ENCODE peak calls at places on chromosome 12, in five cellular contexts. B, S, P, Y and D are unnamed samples.

GRCh38 chr12:113912761-113913295 is 53.3 kb downstream of the RBM19 start:
- DNase-seq in Y (peak; percentile 60), P (no peak), S (peak; percentile 77), B (peak; percentile 36), D (peak; percentile 57)

GRCh38 chr12:128052341-128052740 is 214.6 kb upstream of the TMEM132C start:
- DNase-seq in S (no peak), B (no peak), P (no peak), Y (no peak), D (no peak)

GRCh38 chr12:92034858-92035401 is 110.7 kb downstream of the BTG1 start:
- DNase-seq in Y (peak; percentile 59), B (peak; percentile 41), P (peak; percentile 79), S (peak; percentile 92), D (peak; percentile 46)

GRCh38 chr12:81083906-81084513 is 6.1 kb downstream of the ACSS3 start:
- DNase-seq in P (no peak), Y (no peak), S (no peak), B (no peak), D (peak; percentile 48)

GRCh38 chr12:120902846-120903381 is 1.2 kb downstream of the SPPL3 start:
- DNase-seq in S (no peak), B (no peak), P (no peak), Y (no peak), D (no peak)

GRCh38 chr12:126974779-126975178 is 1292.2 kb upstream of the TMEM132C start:
- DNase-seq in B (no peak), Y (no peak), S (no peak), P (no peak), D (peak; percentile 27)

GRCh38 chr12:49580572-49581535 is 12.9 kb upstream of the MCRS1 start:
- DNase-seq in Y (peak; percentile 78), P (peak; percentile 81), B (peak; percentile 52), S (peak; percentile 88), D (peak; percentile 68)

GRCh38 chr12:66776974-66777373 is 98.1 kb upstream of the GRIP1 start:
- DNase-seq in P (no peak), Y (no peak), S (peak; percentile 64), B (no peak), D (no peak)

GRCh38 chr12:78887008-78887407 is 22.4 kb downstream of the SYT1 start:
- DNase-seq in S (no peak), P (no peak), B (no peak), Y (no peak), D (no peak)

GRCh38 chr12:67921286-67921685 is 68.0 kb upstream of the IFNG-AS1 start:
- DNase-seq in P (no peak), S (no peak), Y (no peak), B (no peak), D (no peak)

GRCh38 chr12:26278666-26279065 is 83.3 kb downstream of the SSPN start:
- DNase-seq in B (no peak), Y (no peak), P (no peak), S (no peak), D (no peak)

GRCh38 chr12:26512213-26512612 is 316.8 kb downstream of the SSPN start:
- DNase-seq in P (no peak), S (no peak), Y (no peak), B (no peak), D (no peak)

DNA sequence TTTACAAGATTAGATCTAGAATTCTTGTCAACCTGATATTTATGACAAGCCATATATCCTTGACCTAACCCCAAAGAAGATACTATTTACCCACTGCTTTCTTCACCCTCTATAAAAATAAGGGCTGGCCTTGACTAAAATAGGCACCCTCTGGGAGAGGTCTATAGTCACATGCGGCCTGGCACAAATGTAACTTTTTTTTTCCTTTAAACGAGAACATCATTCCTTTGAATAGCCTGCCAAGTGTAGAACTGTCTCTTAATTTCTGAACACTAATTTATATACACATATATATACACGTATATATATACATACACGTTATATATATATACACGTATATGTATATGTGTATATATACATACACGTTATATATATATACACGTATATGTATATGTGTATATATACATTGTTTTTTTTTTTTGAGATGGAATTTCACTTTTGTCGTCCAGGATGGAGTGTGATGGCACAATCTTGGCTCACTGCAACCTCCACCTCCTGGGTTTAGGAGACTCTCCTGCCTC is 18.6 kb downstream of the PPTC7 start:
- DNase-seq in Y (no peak), S (no peak), P (no peak), B (no peak), D (no peak)
- H3K27ac ChIP-seq in Y (no peak overlapping the region), S (no peak overlapping the region), P (peak overlapping the region; percentile 69), B (peak overlapping the region; percentile 71), D (no peak overlapping the region)

GRCh38 chr12:124938606-124939427 is 24.4 kb upstream of the UBC start:
- DNase-seq in Y (peak; percentile 66), P (peak; percentile 86), B (peak; percentile 56), S (peak; percentile 90), D (peak; percentile 50)
- TF ChIP-seq POLR2A in Y (no peak), P (no peak), B (peak; percentile 16), S (no peak), D (no peak)

GRCh38 chr12:111451232-111451631 is 45.5 kb downstream of the SH2B3 start:
- DNase-seq in B (no peak), P (no peak), Y (no peak), S (no peak), D (no peak)
- H3K4me1 ChIP-seq in B (peaks cover 43% of the 10 kb centered on the region), P (peaks cover 17% of the 10 kb centered on the region), Y (peaks cover 10% of the 10 kb centered on the region), S (no peaks in the 10 kb centered on the region), D (peaks cover 3% of the 10 kb centered on the region)

DNA sequence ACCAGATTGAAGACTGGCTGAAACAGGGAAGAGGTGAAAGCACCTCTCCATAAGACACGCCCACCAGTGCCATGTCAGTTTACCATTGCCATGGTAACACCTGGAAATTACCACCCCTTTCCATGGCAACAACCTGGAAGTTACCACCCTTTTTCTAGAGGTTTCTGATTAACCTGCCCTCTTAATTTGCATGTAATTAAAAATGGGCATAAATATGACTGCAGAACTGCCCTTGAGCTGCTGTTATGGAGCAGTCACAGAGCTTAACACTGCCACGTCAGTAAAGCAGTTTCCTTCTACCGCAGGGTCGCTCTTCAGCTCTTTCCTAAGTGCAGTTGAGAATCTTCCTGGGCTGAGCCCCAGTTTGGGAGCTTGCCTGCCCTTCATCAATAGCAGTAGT is 55.2 kb downstream of the RASSF3 start:
- DNase-seq in P (no peak), S (peak; percentile 62), Y (no peak), B (no peak), D (no peak)
- H3K27ac ChIP-seq in P (peak overlapping the region; percentile 51), S (peak overlapping the region; percentile 33), Y (peak overlapping the region; percentile 86), B (no peak overlapping the region), D (no peak overlapping the region)

GRCh38 chr12:1644523-1645438 is 15.8 kb downstream of the WNT5B start:
- DNase-seq in Y (peak; percentile 80), S (peak; percentile 71), P (peak; percentile 92), B (peak; percentile 64), D (no peak)
- TF ChIP-seq POLR2A in Y (no peak), S (no peak), P (no peak), B (no peak), D (no peak)

GRCh38 chr12:71688961-71689570 is 3.2 kb downstream of the TMEM19 start:
- DNase-seq in P (no peak), S (no peak), Y (no peak), B (no peak), D (no peak)
- H3K4me1 ChIP-seq in P (peaks cover 34% of the 10 kb centered on the region), S (no peaks in the 10 kb centered on the region), Y (peaks cover 32% of the 10 kb centered on the region), B (peaks cover 43% of the 10 kb centered on the region), D (peaks cover 14% of the 10 kb centered on the region)

GRCh38 chr12:105220929-105221290 is 15.1 kb downstream of the APPL2 start:
- DNase-seq in Y (peak; percentile 55), S (peak; percentile 65), B (no peak), P (no peak), D (no peak)

GRCh38 chr12:105219261-105220018 is 16.5 kb downstream of the APPL2 start:
- DNase-seq in Y (no peak), B (no peak), P (no peak), S (no peak), D (no peak)

GRCh38 chr12:105221588-105222325 is 14.2 kb downstream of the APPL2 start:
- DNase-seq in P (no peak), B (no peak), Y (no peak), S (no peak), D (peak; percentile 43)

GRCh38 chr12:105218434-105218833 is 17.5 kb downstream of the APPL2 start:
- DNase-seq in P (no peak), S (no peak), Y (no peak), B (no peak), D (no peak)

GRCh38 chr12:105220150-105220928 is 15.6 kb downstream of the APPL2 start:
- DNase-seq in Y (no peak), S (no peak), B (no peak), P (no peak), D (no peak)
- H3K27ac ChIP-seq in Y (peak overlapping the region; percentile 72), S (peak overlapping the region; percentile 8), B (no peak overlapping the region), P (no peak overlapping the region), D (no peak overlapping the region)

GRCh38 chr12:48104531-48104930 is 1.3 kb downstream of the SENP1 start:
- DNase-seq in B (no peak), P (no peak), S (no peak), Y (no peak), D (no peak)

GRCh38 chr12:48106574-48107251 is 834 bp upstream of the SENP1 start:
- DNase-seq in S (no peak), Y (no peak), B (no peak), P (no peak), D (no peak)

GRCh38 chr12:48107252-48107613 is 1.4 kb upstream of the SENP1 start:
- DNase-seq in P (no peak), Y (no peak), S (no peak), B (no peak), D (no peak)

GRCh38 chr12:48105321-48105866 is 485 bp downstream of the SENP1 start:
- DNase-seq in S (no peak), B (no peak), P (no peak), Y (no peak), D (no peak)

DNA sequence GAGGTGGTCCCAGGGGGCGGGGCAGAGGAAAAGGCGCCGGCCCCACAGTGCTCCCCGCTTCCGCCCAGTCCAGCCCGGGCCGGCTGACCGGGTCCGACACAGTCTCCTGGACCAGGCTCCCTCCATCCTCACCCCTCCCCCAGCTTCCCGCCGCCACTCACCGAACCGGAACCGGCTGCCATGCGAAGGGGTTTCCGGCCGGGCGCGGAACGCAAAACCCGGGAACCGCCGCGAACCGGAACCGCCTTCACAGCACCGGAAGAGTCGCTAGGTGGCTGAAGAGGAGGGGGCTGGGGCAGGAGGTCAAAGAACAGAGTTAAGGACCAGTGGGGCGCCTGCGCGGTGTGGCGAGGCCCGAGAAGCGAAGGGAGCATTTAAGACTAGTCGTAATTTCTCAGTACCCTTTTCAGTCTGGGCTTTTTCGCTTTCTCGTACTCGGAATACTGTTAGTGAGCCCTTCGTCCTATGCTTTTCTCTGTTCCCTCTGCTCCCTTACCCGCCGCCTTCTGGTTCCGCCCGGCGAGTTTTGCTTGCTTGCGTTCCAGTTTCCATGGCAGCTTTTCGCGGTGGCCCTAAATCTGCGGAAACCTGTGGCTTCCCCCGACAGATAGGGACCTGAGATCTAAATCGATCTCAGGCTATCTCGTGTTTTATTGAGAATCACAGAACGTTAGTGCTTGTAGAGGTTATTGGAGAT is at the start of gene SENP1:
- DNase-seq in Y (peak; percentile 88), B (peak; percentile 67), P (peak; percentile 93), S (peak; percentile 95), D (peak; percentile 92)
- TF ChIP-seq POLR2A in Y (no peak), B (peak; percentile 41), P (no peak), S (no peak), D (peak; percentile 47)